ENCODE peak calls at places on chromosome 11, in five cellular contexts. N, P, U, W and E are unnamed samples.

GRCh38 chr11:1131033-1131911 is 26.5 kb upstream of the MUC5AC start:
- DNase-seq in W (no peak), U (no peak), P (no peak), N (peak), E (no peak)

GRCh38 chr11:266676-267439 is 11.3 kb upstream of the NLRP6 start:
- DNase-seq in U (peak), P (no peak), W (no peak), N (no peak), E (no peak)

GRCh38 chr11:117936973-117937372 is 7.8 kb upstream of the TMPRSS13 start:
- DNase-seq in N (no peak), P (no peak), U (no peak), W (no peak), E (no peak)

GRCh38 chr11:20873054-20873453 is 203.7 kb downstream of the NELL1 start:
- DNase-seq in N (no peak), P (no peak), U (peak), W (no peak), E (no peak)

GRCh38 chr11:100716848-100717247 is 29.8 kb downstream of the ARHGAP42 start:
- DNase-seq in P (no peak), W (no peak), N (no peak), U (no peak), E (no peak)

GRCh38 chr11:131944709-131945108 is 574.3 kb downstream of the NTM start:
- DNase-seq in W (no peak), P (no peak), N (no peak), U (no peak), E (no peak)

GRCh38 chr11:75597636-75598035 is 35.6 kb downstream of the SERPINH1 start:
- DNase-seq in P (no peak), U (peak), N (no peak), W (no peak), E (no peak)

GRCh38 chr11:15653191-15653590 is 538.5 kb downstream of the INSC start:
- DNase-seq in W (no peak), U (no peak), N (no peak), P (no peak), E (no peak)

GRCh38 chr11:120024586-120024985 is 113.3 kb downstream of the TRIM29 start:
- DNase-seq in W (no peak), N (no peak), P (no peak), U (no peak), E (no peak)

GRCh38 chr11:33452806-33453205 is 195.6 kb downstream of the HIPK3 start:
- DNase-seq in W (no peak), N (no peak), U (peak), P (peak), E (peak)

GRCh38 chr11:89235121-89235520 is 57.4 kb downstream of the TYR start:
- DNase-seq in N (no peak), U (no peak), P (no peak), W (no peak), E (no peak)

GRCh38 chr11:76678316-76678715 is 7.8 kb upstream of the LRRC32 start:
- DNase-seq in P (no peak), N (no peak), W (no peak), U (no peak), E (peak)

GRCh38 chr11:88281317-88281712 is 56.2 kb downstream of the CTSC start:
- DNase-seq in N (no peak), W (no peak), U (peak), P (no peak), E (no peak)

GRCh38 chr11:106681435-106681834 is 336.8 kb downstream of the GUCY1A2 start:
- DNase-seq in W (no peak), N (no peak), P (no peak), U (peak), E (no peak)

GRCh38 chr11:115499241-115499799 is 4.9 kb downstream of the CADM1 start:
- DNase-seq in U (no peak), P (no peak), W (no peak), N (no peak), E (no peak)

GRCh38 chr11:108340958-108341357 is 118.1 kb downstream of the ATM start:
- DNase-seq in U (peak), N (no peak), P (no peak), W (no peak), E (no peak)

GRCh38 chr11:37748641-37749040 is 1150.6 kb upstream of the RAG2 start:
- DNase-seq in W (no peak), U (no peak), P (no peak), N (no peak), E (no peak)

GRCh38 chr11:19429108-19429760 is 188.5 kb upstream of the E2F8 start:
- DNase-seq in P (no peak), W (no peak), N (peak), U (no peak), E (no peak)

GRCh38 chr11:10181811-10182210 is 112.2 kb downstream of the SBF2 start:
- DNase-seq in U (peak), W (no peak), P (peak), N (no peak), E (peak)
- TF ChIP-seq CTCF in U (peak), W (peak), P (peak), N (peak), E (peak)

GRCh38 chr11:64448599-64449380 is 89.8 kb downstream of the RPS6KA4 start:
- DNase-seq in N (peak), U (peak), P (no peak), W (peak), E (no peak)
- H3K4me3 ChIP-seq in N (peak), U (peak), P (no peak), W (peak), E (no peak)

GRCh38 chr11:60915250-60915914 is 1.4 kb downstream of the TMEM109 start:
- DNase-seq in P (no peak), W (no peak), U (peak), N (peak), E (no peak)
- TF ChIP-seq CTCF in P (peak), W (peak), U (peak), N (peak), E (peak)

DNA sequence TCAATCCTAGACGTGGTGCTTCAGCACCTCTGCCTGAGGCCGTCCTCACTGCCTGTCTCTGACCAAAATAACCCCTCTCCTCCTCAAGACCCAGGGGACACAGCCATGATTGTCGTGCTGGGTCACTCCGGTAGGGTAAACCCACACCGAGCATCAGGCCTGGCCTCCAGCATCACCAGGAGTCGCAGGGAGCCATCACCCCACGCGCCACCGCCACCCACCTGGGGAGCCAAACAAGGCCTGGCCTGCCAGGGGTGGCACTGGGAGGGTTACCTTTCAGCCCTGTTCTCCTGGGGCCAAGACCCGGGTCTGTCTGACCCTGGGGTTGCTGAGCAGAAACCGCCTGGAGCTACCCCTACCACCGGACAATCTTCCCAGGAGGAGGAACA is 39.3 kb upstream of the NNMT start:
- DNase-seq in W (no peak), P (no peak), N (no peak), U (no peak), E (no peak)
- H3K4me3 ChIP-seq in W (no peak), P (no peak), N (no peak), U (no peak), E (no peak)

DNA sequence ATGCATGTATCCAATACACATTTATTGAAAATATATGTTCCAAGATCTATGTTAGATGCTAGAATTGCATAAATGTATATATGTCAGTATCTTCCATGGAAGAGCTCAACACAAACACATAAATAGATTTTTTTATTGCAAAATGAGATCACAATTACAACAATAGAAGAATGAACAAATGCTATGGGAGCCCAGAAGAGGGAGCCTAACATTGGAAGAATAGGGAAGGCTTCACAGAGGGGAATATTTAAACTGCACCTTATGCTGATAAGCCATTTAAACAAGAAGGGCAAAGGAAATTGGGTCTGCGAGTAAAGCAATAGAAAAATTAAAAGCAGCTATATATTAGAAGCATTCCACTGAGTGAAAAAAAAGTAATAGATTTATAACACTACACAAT is 96.1 kb upstream of the LRRC55 start:
- DNase-seq in N (no peak), W (no peak), P (no peak), U (peak), E (no peak)
- TF ChIP-seq CTCF in N (no peak), W (no peak), P (no peak), U (peak), E (no peak)

GRCh38 chr11:73217810-73218105 is 323 bp upstream of the P2RY2 start:
- DNase-seq in W (no peak), P (no peak), U (no peak), N (no peak), E (no peak)
- H3K4me3 ChIP-seq in W (peak), P (peak), U (peak), N (peak), E (peak)

GRCh38 chr11:70566768-70567530 is 168.6 kb downstream of the CTTN start:
- DNase-seq in W (no peak), N (no peak), P (no peak), U (no peak), E (no peak)

GRCh38 chr11:70567680-70568503 is 169.6 kb downstream of the CTTN start:
- DNase-seq in W (no peak), N (no peak), U (no peak), P (no peak), E (no peak)

GRCh38 chr11:70569996-70570692 is 171.8 kb downstream of the CTTN start:
- DNase-seq in P (no peak), W (no peak), N (no peak), U (no peak), E (no peak)

GRCh38 chr11:70569173-70569890 is 171.0 kb downstream of the CTTN start:
- DNase-seq in U (no peak), N (no peak), P (no peak), W (no peak), E (no peak)

DNA sequence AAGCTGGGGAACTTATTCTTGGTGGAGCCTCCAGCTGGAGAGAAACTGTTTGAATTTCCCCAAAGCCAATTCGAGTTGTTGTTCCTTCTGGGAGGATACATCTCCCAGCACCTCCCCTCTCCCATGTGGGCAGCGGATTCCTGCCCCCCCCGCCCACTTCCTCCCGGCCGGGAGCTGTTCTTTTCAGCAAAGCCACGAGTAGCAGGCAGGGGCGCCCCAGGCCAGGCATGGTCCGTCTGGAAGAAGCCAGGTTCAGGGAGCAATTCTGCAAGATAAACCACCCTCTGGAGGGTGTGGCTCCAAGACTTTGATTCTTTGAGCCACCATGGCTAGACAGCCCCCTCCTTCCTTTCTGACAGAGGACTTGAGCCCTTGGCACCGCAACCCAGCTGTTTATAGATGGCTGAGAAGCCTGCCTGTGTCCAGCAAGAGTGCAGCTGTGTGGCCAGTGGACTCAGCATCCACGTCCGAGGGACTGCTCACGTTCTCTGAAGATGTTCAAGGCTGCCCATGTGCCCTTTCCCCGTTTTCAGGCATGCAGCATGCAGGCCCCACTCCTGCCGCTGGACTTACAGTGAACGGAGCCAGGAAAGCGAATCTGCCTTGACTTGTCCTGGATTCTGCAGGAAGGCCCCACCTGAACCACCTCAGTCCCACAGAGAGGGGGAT is 170.3 kb downstream of the CTTN start:
- DNase-seq in W (no peak), U (no peak), P (no peak), N (no peak), E (no peak)
- TF ChIP-seq CTCF in W (peak), U (no peak), P (peak), N (no peak), E (no peak)

GRCh38 chr11:64244966-64245365 is 1.8 kb downstream of the PPP1R14B start:
- DNase-seq in U (no peak), W (no peak), P (no peak), N (no peak), E (no peak)

GRCh38 chr11:64244107-64244506 is 2.6 kb downstream of the PPP1R14B start:
- DNase-seq in P (no peak), W (no peak), N (no peak), U (no peak), E (no peak)

GRCh38 chr11:64241430-64242153 is 697 bp downstream of the FKBP2 start:
- DNase-seq in N (peak), P (peak), U (peak), W (peak), E (peak)

GRCh38 chr11:64241175-64241429 is 207 bp downstream of the FKBP2 start:
- DNase-seq in P (no peak), U (no peak), N (no peak), W (no peak), E (no peak)

GRCh38 chr11:64242920-64243854 is 2.3 kb downstream of the FKBP2 start:
- DNase-seq in U (no peak), N (no peak), P (no peak), W (no peak), E (no peak)
- H3K4me3 ChIP-seq in U (peak), N (no peak), P (no peak), W (peak), E (peak)